ENCODE peak calls at places on chromosomes 3 and 15, in nine cellular contexts. R is AG04449, F is left ventricle myocardium inferior, A is cardiac muscle cell, T is OCI-LY7, D is tibial nerve, X is keratinocyte, U is NB4, C is cardiac fibroblast. V is an unnamed sample.
A peak's percentile ranks its signal among the peaks of the same experiment; 100 is the strongest.

GRCh38 chr3:172174396-172175253 is 135.2 kb downstream of the FNDC3B start:
- DNase-seq in R (no peak), F (no peak), A (no peak), T (no peak), D (no peak), X (no peak), U (no peak), C (no peak), V (no peak)

GRCh38 chr3:12875857-12876451 is 34.6 kb upstream of the RPL32 start:
- DNase-seq in R (no peak), F (peak; percentile 45), A (peak; percentile 95), T (peak; percentile 24), D (no peak), X (no peak), U (no peak), C (no peak), V (peak; percentile 24)

GRCh38 chr3:54950391-54951003 is 22.6 kb upstream of the LRTM1 start:
- DNase-seq in R (no peak), F (no peak), A (no peak), T (no peak), D (no peak), X (no peak), U (no peak), C (no peak), V (no peak)

GRCh38 chr3:114627760-114628159 is 333.9 kb downstream of the TIGIT start:
- DNase-seq in R (no peak), F (peak; percentile 31), A (no peak), T (no peak), D (peak; percentile 35), X (no peak), U (no peak), C (peak; percentile 81), V (no peak)

GRCh38 chr3:186996356-186996755 is 66.0 kb downstream of the ST6GAL1 start:
- DNase-seq in R (no peak), F (no peak), A (no peak), T (peak; percentile 90), D (no peak), X (no peak), U (no peak), C (no peak), V (peak; percentile 83)

GRCh38 chr3:23654571-23654970 is 151.2 kb upstream of the UBE2E1 start:
- DNase-seq in R (no peak), F (no peak), A (no peak), T (peak; percentile 92), D (no peak), X (no peak), U (no peak), C (no peak), V (peak; percentile 89)

GRCh38 chr3:128301186-128302023 is 148.1 kb downstream of the EEFSEC start:
- DNase-seq in R (no peak), F (no peak), A (no peak), T (no peak), D (no peak), X (no peak), U (no peak), C (no peak), V (no peak)

GRCh38 chr15:89747708-89748682 is 3.1 kb downstream of the MESP1 start:
- DNase-seq in R (no peak), F (no peak), A (no peak), T (no peak), D (no peak), X (no peak), U (peak; percentile 44), C (no peak), V (no peak)

GRCh38 chr3:136184703-136185102 is 11.4 kb downstream of the MSL2 start:
- DNase-seq in R (no peak), F (no peak), A (no peak), T (no peak), D (no peak), X (no peak), U (no peak), C (peak; percentile 28), V (no peak)

GRCh38 chr15:92643849-92644815 is 11.4 kb downstream of the FAM174B start:
- DNase-seq in R (no peak), F (no peak), A (no peak), T (no peak), D (no peak), X (no peak), U (no peak), C (no peak), V (peak; percentile 85)

GRCh38 chr15:35166730-35167359 is 81.8 kb upstream of the NANOGP8 start:
- DNase-seq in R (no peak), F (no peak), A (no peak), T (no peak), D (no peak), X (no peak), U (no peak), C (no peak), V (no peak)

GRCh38 chr3:8607285-8608040 is 37.1 kb downstream of the SSUH2 start:
- DNase-seq in R (no peak), F (peak; percentile 69), A (peak; percentile 94), T (no peak), D (no peak), X (no peak), U (peak; percentile 18), C (peak; percentile 84), V (peak; percentile 17)

DNA sequence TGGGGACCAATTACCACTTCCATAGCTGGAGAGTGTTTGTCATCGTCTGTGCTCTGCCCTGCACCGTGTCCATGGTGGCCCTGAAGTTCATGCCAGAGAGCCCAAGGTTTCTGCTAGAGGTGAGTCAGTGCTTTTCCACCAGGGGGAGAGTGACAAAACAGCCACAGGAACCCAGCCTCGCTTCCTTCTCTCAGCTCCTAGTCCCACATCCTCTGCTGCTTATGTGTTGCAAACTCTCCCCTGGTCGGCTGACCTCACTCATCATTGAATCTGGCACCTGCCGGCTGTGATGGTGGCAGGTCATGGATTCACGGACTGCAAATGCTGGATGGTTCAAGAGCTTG is 158.4 kb downstream of the SV2B start:
- DNase-seq in R (no peak), F (no peak), A (no peak), T (peak; percentile 4), D (no peak), X (no peak), U (peak; percentile 95), C (no peak), V (peak; percentile 28)
- TF ChIP-seq CTCF in R (no peak), F (peak; percentile 14), A (no peak), T (no peak), D (no peak), X (no peak), U (peak; percentile 63), C (no peak), V (no peak)

DNA sequence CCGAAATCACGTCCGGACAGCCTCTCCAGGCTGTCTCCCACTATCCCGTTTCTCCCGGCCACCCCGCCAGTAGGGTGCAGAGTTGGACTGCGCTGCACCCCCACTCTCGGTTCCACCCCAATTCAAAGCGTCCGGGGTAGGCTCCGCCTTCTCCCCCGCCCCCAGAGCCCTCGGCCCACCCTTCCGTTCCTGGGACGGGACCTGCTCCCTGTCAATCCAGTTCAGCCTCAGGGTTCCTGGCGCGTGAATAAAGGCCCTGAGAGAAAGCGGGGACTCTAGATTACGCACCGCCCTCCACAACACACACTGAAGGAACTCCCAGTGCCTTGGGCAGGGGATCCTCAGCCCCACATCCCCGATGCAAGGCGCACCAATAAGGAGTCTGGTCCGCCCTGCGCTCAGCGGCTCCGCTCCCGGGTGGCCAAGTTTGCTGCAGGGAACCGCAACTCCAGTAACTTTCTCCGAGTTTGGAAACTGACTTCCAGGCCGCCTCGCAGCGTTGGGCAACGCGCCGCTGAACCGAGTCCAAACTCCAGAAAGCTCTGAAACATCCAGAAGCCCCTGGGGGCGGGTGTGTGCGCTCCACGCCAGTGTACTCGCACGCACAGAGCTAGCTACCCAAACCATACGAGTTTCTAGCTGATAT is 1.9 kb downstream of the ADAMTS9 start:
- DNase-seq in R (no peak), F (peak; percentile 93), A (peak; percentile 92), T (no peak), D (peak; percentile 89), X (peak; percentile 44), U (no peak), C (peak; percentile 93), V (no peak)
- H3K4me3 ChIP-seq in R (peak overlapping the region; percentile 65), F (peak overlapping the region; percentile 78), A (peak overlapping the region; percentile 64), T (no peak overlapping the region), D (peak overlapping the region; percentile 57), X (peak overlapping the region; percentile 81), U (no peak overlapping the region), C (peak overlapping the region; percentile 85), V (no peak overlapping the region)

DNA sequence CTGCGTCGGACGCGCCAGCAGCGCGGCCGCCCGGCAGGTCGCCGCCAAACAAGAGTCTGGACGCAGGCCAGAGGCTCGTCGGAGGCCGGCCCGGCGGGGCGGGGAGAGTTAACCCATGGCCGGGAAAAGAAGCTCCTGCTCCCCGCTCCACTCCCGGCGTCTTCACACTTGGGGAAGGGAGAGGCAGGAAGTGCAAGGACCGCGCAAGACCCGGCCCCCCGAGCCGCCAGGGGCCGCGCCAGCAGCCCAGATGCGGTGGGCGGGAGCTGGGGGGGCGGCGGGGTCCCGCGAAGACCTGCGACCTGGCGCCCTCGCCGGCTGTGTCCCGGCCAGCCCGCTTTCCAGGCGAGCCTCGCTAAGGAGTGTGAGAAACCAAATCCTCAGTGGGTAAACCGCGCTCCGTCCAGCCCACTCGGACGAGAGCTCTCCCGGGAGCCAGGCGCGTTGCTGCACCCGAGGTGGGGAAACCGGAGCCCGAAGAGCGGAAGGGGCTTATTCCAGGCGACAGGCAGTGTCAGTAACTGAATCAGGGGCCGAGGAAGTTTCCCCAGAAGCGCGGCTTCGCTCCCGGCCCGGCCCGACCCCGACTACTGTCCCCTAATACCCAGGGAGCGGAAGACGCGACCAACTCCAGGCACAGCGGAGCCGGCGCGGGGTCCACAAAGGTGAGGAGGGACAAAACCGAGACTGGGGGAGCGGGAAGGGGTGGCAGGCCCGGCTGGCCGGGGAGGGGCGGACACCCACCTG is 714 bp downstream of the ADAMTS7 start:
- DNase-seq in R (no peak), F (peak; percentile 72), A (peak; percentile 77), T (no peak), D (no peak), X (no peak), U (peak; percentile 54), C (peak; percentile 58), V (no peak)
- TF ChIP-seq CTCF in R (peak; percentile 9), F (no peak), A (no peak), T (no peak), D (no peak), X (no peak), U (no peak), C (no peak), V (no peak)

GRCh38 chr15:50124557-50125080 is 5.6 kb upstream of the ATP8B4 start:
- DNase-seq in R (no peak), F (no peak), A (no peak), T (no peak), D (no peak), X (no peak), U (no peak), C (no peak), V (no peak)

GRCh38 chr15:50123861-50124556 is 5.0 kb upstream of the ATP8B4 start:
- DNase-seq in R (no peak), F (no peak), A (no peak), T (no peak), D (no peak), X (no peak), U (peak; percentile 61), C (no peak), V (no peak)

GRCh38 chr15:50126072-50126471 is 7.0 kb upstream of the ATP8B4 start:
- DNase-seq in R (no peak), F (no peak), A (no peak), T (no peak), D (no peak), X (no peak), U (no peak), C (no peak), V (no peak)

GRCh38 chr15:50128266-50128665 is 9.2 kb upstream of the ATP8B4 start:
- DNase-seq in R (no peak), F (peak; percentile 53), A (no peak), T (no peak), D (peak; percentile 60), X (no peak), U (peak; percentile 83), C (no peak), V (no peak)

GRCh38 chr15:50127255-50127777 is 8.3 kb upstream of the ATP8B4 start:
- DNase-seq in R (no peak), F (no peak), A (no peak), T (no peak), D (no peak), X (no peak), U (no peak), C (no peak), V (no peak)
- H3K4me3 ChIP-seq in R (no peak overlapping the region), F (no peak overlapping the region), A (no peak overlapping the region), T (no peak overlapping the region), D (no peak overlapping the region), X (no peak overlapping the region), U (no peak overlapping the region), C (no peak overlapping the region), V (no peak overlapping the region)